ENCODE peak calls at places on chromosomes 4 and X, in seven cellular contexts. I, X, F, E, T, K and Y are unnamed samples.
A peak's percentile ranks its signal among the peaks of the same experiment; 100 is the strongest.

GRCh38 chr4:7232061-7232616 is 39.8 kb downstream of the SORCS2 start:
- DNase-seq in F (no peak), X (no peak), E (no peak), T (no peak), I (no peak), K (no peak), Y (no peak)

GRCh38 chrX:45184211-45184610 is 16.5 kb downstream of the DIPK2B start:
- DNase-seq in I (no peak), X (no peak), E (no peak), K (no peak), T (no peak), F (no peak), Y (no peak)

GRCh38 chr4:38753021-38753806 is 29.6 kb downstream of the TLR10 start:
- DNase-seq in F (peak; percentile 93), K (peak; percentile 100), X (peak; percentile 96), E (peak; percentile 62), I (peak; percentile 97), T (peak; percentile 77), Y (peak; percentile 95)

GRCh38 chr4:8639021-8639420 is 46.5 kb downstream of the CPZ start:
- DNase-seq in E (no peak), X (no peak), K (no peak), I (no peak), F (no peak), T (no peak), Y (no peak)

GRCh38 chr4:88456757-88457306 is at the start of gene HERC5:
- DNase-seq in T (peak; percentile 95), F (peak; percentile 97), K (peak; percentile 76), E (peak; percentile 92), X (peak; percentile 91), I (peak; percentile 60), Y (peak; percentile 92)

GRCh38 chr4:70628444-70628843 is at the start of gene ENAM:
- DNase-seq in K (no peak), X (no peak), I (no peak), E (no peak), F (no peak), T (no peak), Y (no peak)

GRCh38 chrX:67610282-67610681 is 66.5 kb downstream of the AR start:
- DNase-seq in K (no peak), F (no peak), X (no peak), T (no peak), E (no peak), I (no peak), Y (no peak)

GRCh38 chr4:48909697-48910096 is 3.1 kb upstream of the OCIAD2 start:
- DNase-seq in T (no peak), F (peak; percentile 79), I (peak; percentile 97), X (peak; percentile 96), K (peak; percentile 93), E (peak; percentile 64), Y (no peak)

GRCh38 chr4:184232212-184232611 is 14.5 kb upstream of the ENPP6 start:
- DNase-seq in T (no peak), F (no peak), I (no peak), K (no peak), E (no peak), X (no peak), Y (no peak)

GRCh38 chr4:177696438-177696966 is 254.3 kb upstream of the AGA start:
- DNase-seq in F (no peak), X (no peak), I (no peak), T (no peak), K (no peak), E (no peak), Y (no peak)

GRCh38 chr4:140740906-140741670 is 15.1 kb downstream of the TBC1D9 start:
- DNase-seq in X (no peak), K (no peak), I (no peak), T (no peak), E (no peak), F (no peak), Y (no peak)

GRCh38 chr4:76960014-76960413 is 10.5 kb downstream of the SEPTIN11 start:
- DNase-seq in T (no peak), F (no peak), E (no peak), I (no peak), K (no peak), X (no peak), Y (no peak)

GRCh38 chr4:83906561-83906960 is 370.7 kb downstream of the GPAT3 start:
- DNase-seq in I (no peak), X (no peak), F (no peak), T (no peak), E (no peak), K (peak; percentile 55), Y (no peak)

GRCh38 chr4:106583567-106583966 is 215.0 kb upstream of the GIMD1 start:
- DNase-seq in K (peak; percentile 98), X (peak; percentile 58), I (peak; percentile 97), E (peak; percentile 67), T (no peak), F (no peak), Y (no peak)

GRCh38 chrX:11792461-11793421 is 34.7 kb downstream of the MSL3 start:
- DNase-seq in E (no peak), I (no peak), X (no peak), T (peak; percentile 64), K (no peak), F (no peak), Y (no peak)

GRCh38 chr4:64584981-64585557 is 175.8 kb upstream of the TECRL start:
- DNase-seq in I (no peak), T (peak; percentile 27), F (no peak), X (peak; percentile 50), E (peak; percentile 53), K (peak; percentile 39), Y (no peak)